ENCODE peak calls at places on chromosomes 7 and 10, in six cellular contexts. One of them, this sample, is unnamed. For H3K9me3, the result is how much of the 10 kb centered on the place peaks cover.

GRCh38 chr7:85175217-85175616 is 11.6 kb downstream of the SEMA3D start:
- DNase-seq in thoracic aorta: no peak
- DNase-seq in heart left ventricle: no peak
- DNase-seq in uterus: no peak
- DNase-seq in spleen: no peak
- DNase-seq in upper lobe of left lung: no peak
- DNase-seq in this sample: no peak

GRCh38 chr10:101481256-101481655 is 106.8 kb downstream of the POLL start:
- DNase-seq in thoracic aorta: no peak
- DNase-seq in heart left ventricle: no peak
- DNase-seq in upper lobe of left lung: no peak
- DNase-seq in spleen: no peak
- DNase-seq in uterus: no peak
- DNase-seq in this sample: no peak

GRCh38 chr7:17446340-17446739 is 147.9 kb downstream of the AHR start:
- DNase-seq in thoracic aorta: no peak
- DNase-seq in spleen: no peak
- DNase-seq in heart left ventricle: no peak
- DNase-seq in uterus: no peak
- DNase-seq in upper lobe of left lung: no peak
- DNase-seq in this sample: no peak

GRCh38 chr10:15305161-15305560 is 65.9 kb downstream of the FAM171A1 start:
- DNase-seq in heart left ventricle: no peak
- DNase-seq in uterus: no peak
- DNase-seq in thoracic aorta: no peak
- DNase-seq in spleen: no peak
- DNase-seq in upper lobe of left lung: no peak
- DNase-seq in this sample: no peak

GRCh38 chr7:106418094-106418493 is 133.3 kb upstream of the NAMPT start:
- DNase-seq in spleen: no peak
- DNase-seq in upper lobe of left lung: peak
- DNase-seq in heart left ventricle: no peak
- DNase-seq in uterus: no peak
- DNase-seq in thoracic aorta: no peak
- DNase-seq in this sample: no peak

GRCh38 chr10:45433716-45434469 is 59.9 kb downstream of the ALOX5 start:
- DNase-seq in uterus: no peak
- DNase-seq in heart left ventricle: no peak
- DNase-seq in thoracic aorta: no peak
- DNase-seq in upper lobe of left lung: no peak
- DNase-seq in spleen: no peak
- DNase-seq in this sample: no peak

GRCh38 chr7:134184767-134185166 is 57.6 kb downstream of the LRGUK start:
- DNase-seq in thoracic aorta: no peak
- DNase-seq in uterus: no peak
- DNase-seq in heart left ventricle: no peak
- DNase-seq in upper lobe of left lung: peak
- DNase-seq in spleen: no peak
- DNase-seq in this sample: no peak

GRCh38 chr10:131068311-131068710 is 243.2 kb downstream of the TCERG1L start:
- DNase-seq in thoracic aorta: no peak
- DNase-seq in uterus: no peak
- DNase-seq in spleen: peak
- DNase-seq in upper lobe of left lung: no peak
- DNase-seq in heart left ventricle: no peak
- DNase-seq in this sample: no peak

GRCh38 chr10:11639861-11640764 is 28.7 kb upstream of the USP6NL start:
- DNase-seq in spleen: peak
- DNase-seq in thoracic aorta: no peak
- DNase-seq in heart left ventricle: no peak
- DNase-seq in uterus: no peak
- DNase-seq in upper lobe of left lung: peak
- DNase-seq in this sample: no peak

DNA sequence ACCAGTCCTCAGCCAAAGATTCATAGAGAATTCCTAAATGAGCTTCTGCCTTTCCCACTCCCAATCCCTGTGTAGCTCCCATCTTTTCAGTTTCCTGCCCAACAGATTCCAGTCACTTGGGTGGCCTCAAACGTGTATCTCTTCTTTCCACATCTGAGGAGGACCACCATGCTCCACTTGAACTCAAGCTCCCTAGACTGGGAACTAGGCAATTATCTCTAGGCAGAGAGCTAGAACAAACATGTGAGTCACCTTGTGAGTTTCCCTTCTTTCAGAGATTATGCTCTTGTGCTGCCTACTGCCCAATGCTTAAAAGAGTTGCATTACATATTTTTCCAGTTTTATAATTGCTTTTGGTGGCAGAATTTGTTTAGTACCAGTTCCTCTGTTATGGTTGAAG is 178.0 kb downstream of the MDFIC start:
- DNase-seq in thoracic aorta: no peak
- DNase-seq in heart left ventricle: no peak
- DNase-seq in upper lobe of left lung: no peak
- DNase-seq in uterus: no peak
- DNase-seq in spleen: no peak
- DNase-seq in this sample: no peak
- TF ChIP-seq CTCF in thoracic aorta: no peak
- TF ChIP-seq CTCF in heart left ventricle: no peak
- TF ChIP-seq CTCF in upper lobe of left lung: no peak
- TF ChIP-seq CTCF in uterus: no peak
- TF ChIP-seq CTCF in spleen: no peak
- TF ChIP-seq CTCF in this sample: no peak

GRCh38 chr7:150327308-150327707 is 4.0 kb upstream of the ACTR3C start:
- DNase-seq in spleen: no peak
- DNase-seq in thoracic aorta: no peak
- DNase-seq in heart left ventricle: no peak
- DNase-seq in upper lobe of left lung: no peak
- DNase-seq in uterus: no peak
- DNase-seq in this sample: no peak

GRCh38 chr7:150324366-150324961 is 1.1 kb upstream of the ACTR3C start:
- DNase-seq in upper lobe of left lung: peak
- DNase-seq in spleen: no peak
- DNase-seq in thoracic aorta: no peak
- DNase-seq in uterus: peak
- DNase-seq in heart left ventricle: no peak
- DNase-seq in this sample: no peak

GRCh38 chr7:150325901-150326300 is 2.6 kb upstream of the ACTR3C start:
- DNase-seq in uterus: no peak
- DNase-seq in thoracic aorta: no peak
- DNase-seq in heart left ventricle: no peak
- DNase-seq in spleen: no peak
- DNase-seq in upper lobe of left lung: no peak
- DNase-seq in this sample: no peak

GRCh38 chr7:150325110-150325611 is 1.8 kb upstream of the ACTR3C start:
- DNase-seq in uterus: peak
- DNase-seq in thoracic aorta: no peak
- DNase-seq in upper lobe of left lung: peak
- DNase-seq in heart left ventricle: no peak
- DNase-seq in spleen: peak
- DNase-seq in this sample: no peak

GRCh38 chr7:150326657-150327268 is 3.4 kb upstream of the ACTR3C start:
- DNase-seq in spleen: no peak
- DNase-seq in upper lobe of left lung: no peak
- DNase-seq in thoracic aorta: no peak
- DNase-seq in heart left ventricle: no peak
- DNase-seq in uterus: no peak
- DNase-seq in this sample: no peak
- H3K9me3 ChIP-seq in spleen: under half
- H3K9me3 ChIP-seq in upper lobe of left lung: under half
- H3K9me3 ChIP-seq in thoracic aorta: under half
- H3K9me3 ChIP-seq in heart left ventricle: under half
- H3K9me3 ChIP-seq in uterus: under half
- H3K9me3 ChIP-seq in this sample: under half

DNA sequence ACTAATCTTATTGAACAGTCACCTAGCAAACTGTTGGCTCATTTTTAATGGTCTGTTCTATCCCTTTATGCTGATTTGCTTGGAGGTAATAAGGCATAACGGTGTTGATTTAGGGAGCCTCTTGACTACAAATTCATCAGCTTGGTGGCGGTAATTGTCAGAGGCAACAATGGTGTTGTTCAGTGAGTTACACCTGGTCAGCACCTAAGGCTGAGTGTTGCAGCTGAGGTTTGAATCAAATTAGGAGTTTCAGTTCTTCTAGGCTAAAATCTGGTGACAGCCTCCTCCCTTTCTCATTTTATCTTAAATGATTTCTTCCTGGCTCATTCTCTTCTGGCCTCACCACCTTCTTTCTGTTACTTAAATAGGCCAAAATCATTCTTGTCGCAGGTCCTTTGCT is 42.3 kb upstream of the SP8 start:
- DNase-seq in upper lobe of left lung: no peak
- DNase-seq in thoracic aorta: no peak
- DNase-seq in spleen: no peak
- DNase-seq in uterus: no peak
- DNase-seq in heart left ventricle: no peak
- DNase-seq in this sample: no peak
- H3K27ac ChIP-seq in upper lobe of left lung: no peak
- H3K27ac ChIP-seq in thoracic aorta: no peak
- H3K27ac ChIP-seq in spleen: no peak
- H3K27ac ChIP-seq in uterus: no peak
- H3K27ac ChIP-seq in heart left ventricle: no peak
- H3K27ac ChIP-seq in this sample: no peak

GRCh38 chr7:6604458-6604857 is 11.0 kb upstream of the ZNF853 start:
- DNase-seq in heart left ventricle: no peak
- DNase-seq in upper lobe of left lung: no peak
- DNase-seq in spleen: no peak
- DNase-seq in uterus: no peak
- DNase-seq in thoracic aorta: no peak
- DNase-seq in this sample: no peak

DNA sequence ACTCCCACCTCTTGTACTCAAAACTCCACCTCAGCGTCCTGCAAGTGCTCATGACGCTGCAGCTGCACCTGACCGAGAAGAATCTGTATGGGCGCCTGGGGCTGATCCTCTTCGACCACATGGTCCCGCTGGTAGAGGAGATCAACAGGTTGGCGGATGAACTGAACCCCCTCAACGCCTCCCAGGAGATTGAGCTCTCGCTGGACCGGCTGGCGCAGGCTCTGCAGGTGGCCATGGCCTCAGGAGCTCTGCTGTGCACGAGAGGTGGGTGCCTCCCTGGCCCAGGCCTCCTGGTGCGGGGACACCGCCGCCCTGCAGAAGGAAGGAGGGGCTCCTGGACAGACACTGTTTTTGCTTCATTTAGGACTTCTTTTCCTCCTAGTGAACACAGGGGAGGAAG is 10.3 kb downstream of the INTS15 start:
- DNase-seq in spleen: no peak
- DNase-seq in heart left ventricle: no peak
- DNase-seq in upper lobe of left lung: no peak
- DNase-seq in uterus: no peak
- DNase-seq in thoracic aorta: no peak
- DNase-seq in this sample: no peak
- TF ChIP-seq CTCF in spleen: no peak
- TF ChIP-seq CTCF in heart left ventricle: no peak
- TF ChIP-seq CTCF in upper lobe of left lung: no peak
- TF ChIP-seq CTCF in uterus: no peak
- TF ChIP-seq CTCF in thoracic aorta: no peak
- TF ChIP-seq CTCF in this sample: no peak

GRCh38 chr7:104861729-104862128 is 152.3 kb upstream of the KMT2E start:
- DNase-seq in thoracic aorta: no peak
- DNase-seq in spleen: no peak
- DNase-seq in uterus: no peak
- DNase-seq in heart left ventricle: no peak
- DNase-seq in upper lobe of left lung: no peak
- DNase-seq in this sample: no peak
- H3K9me3 ChIP-seq in thoracic aorta: under half
- H3K9me3 ChIP-seq in spleen: under half
- H3K9me3 ChIP-seq in uterus: under half
- H3K9me3 ChIP-seq in heart left ventricle: under half
- H3K9me3 ChIP-seq in upper lobe of left lung: under half
- H3K9me3 ChIP-seq in this sample: under half

GRCh38 chr7:131021902-131022301 is 287.9 kb upstream of the KLF14 start:
- DNase-seq in uterus: no peak
- DNase-seq in thoracic aorta: no peak
- DNase-seq in spleen: no peak
- DNase-seq in heart left ventricle: no peak
- DNase-seq in upper lobe of left lung: peak
- DNase-seq in this sample: no peak

GRCh38 chr7:131019351-131019750 is 285.3 kb upstream of the KLF14 start:
- DNase-seq in spleen: no peak
- DNase-seq in upper lobe of left lung: no peak
- DNase-seq in heart left ventricle: no peak
- DNase-seq in uterus: no peak
- DNase-seq in thoracic aorta: no peak
- DNase-seq in this sample: no peak

GRCh38 chr7:131021460-131021859 is 287.5 kb upstream of the KLF14 start:
- DNase-seq in uterus: no peak
- DNase-seq in heart left ventricle: no peak
- DNase-seq in spleen: no peak
- DNase-seq in upper lobe of left lung: no peak
- DNase-seq in thoracic aorta: no peak
- DNase-seq in this sample: no peak

GRCh38 chr7:131016230-131016629 is 282.2 kb upstream of the KLF14 start:
- DNase-seq in uterus: no peak
- DNase-seq in heart left ventricle: no peak
- DNase-seq in thoracic aorta: no peak
- DNase-seq in upper lobe of left lung: no peak
- DNase-seq in spleen: no peak
- DNase-seq in this sample: no peak

DNA sequence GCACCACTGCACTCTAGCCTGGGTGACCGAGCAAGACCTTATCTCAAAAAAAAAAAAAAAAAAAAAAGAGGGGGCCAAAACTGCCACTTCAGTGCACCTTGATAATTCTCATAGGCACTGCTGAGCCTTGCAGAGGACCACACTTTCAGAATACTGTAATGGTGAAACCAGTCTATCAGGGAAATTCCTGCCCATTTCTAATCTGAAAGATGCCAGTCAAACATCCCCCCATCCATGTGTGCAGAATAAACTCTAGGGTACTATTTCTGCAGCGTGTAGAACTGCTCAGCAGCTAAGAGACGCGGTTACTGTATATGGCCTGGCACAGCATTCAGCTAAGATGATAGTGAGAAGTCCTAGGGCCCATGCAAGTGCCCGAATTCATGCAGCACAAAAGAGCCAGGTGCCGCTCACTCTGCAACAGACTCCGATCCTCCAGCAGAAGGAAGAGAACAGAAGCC is 286.8 kb upstream of the KLF14 start:
- DNase-seq in uterus: no peak
- DNase-seq in upper lobe of left lung: no peak
- DNase-seq in thoracic aorta: no peak
- DNase-seq in spleen: no peak
- DNase-seq in heart left ventricle: no peak
- DNase-seq in this sample: no peak
- H3K27ac ChIP-seq in uterus: no peak
- H3K27ac ChIP-seq in upper lobe of left lung: no peak
- H3K27ac ChIP-seq in thoracic aorta: no peak
- H3K27ac ChIP-seq in spleen: peak
- H3K27ac ChIP-seq in heart left ventricle: no peak
- H3K27ac ChIP-seq in this sample: no peak

GRCh38 chr7:31488562-31489203 is 25.2 kb upstream of the ITPRID1 start:
- DNase-seq in heart left ventricle: no peak
- DNase-seq in spleen: no peak
- DNase-seq in thoracic aorta: no peak
- DNase-seq in uterus: no peak
- DNase-seq in upper lobe of left lung: peak
- DNase-seq in this sample: peak
- TF ChIP-seq CTCF in heart left ventricle: peak
- TF ChIP-seq CTCF in spleen: no peak
- TF ChIP-seq CTCF in thoracic aorta: no peak
- TF ChIP-seq CTCF in uterus: no peak
- TF ChIP-seq CTCF in upper lobe of left lung: peak
- TF ChIP-seq CTCF in this sample: peak

GRCh38 chr10:121089434-121089833 is 238.3 kb downstream of the WDR11 start:
- DNase-seq in upper lobe of left lung: no peak
- DNase-seq in thoracic aorta: no peak
- DNase-seq in uterus: no peak
- DNase-seq in spleen: no peak
- DNase-seq in heart left ventricle: no peak
- DNase-seq in this sample: no peak
- H3K9me3 ChIP-seq in upper lobe of left lung: under half
- H3K9me3 ChIP-seq in thoracic aorta: under half
- H3K9me3 ChIP-seq in uterus: under half
- H3K9me3 ChIP-seq in spleen: under half
- H3K9me3 ChIP-seq in heart left ventricle: under half
- H3K9me3 ChIP-seq in this sample: under half